ENCODE peak calls at places on chromosomes 2 and 18, in five cellular contexts. S, P, F, E and C are unnamed samples.

GRCh38 chr18:46182633-46183401 is 78.6 kb downstream of the HAUS1 start:
- DNase-seq in F (no peak), S (no peak), E (no peak), P (peak; percentile 25), C (no peak)

GRCh38 chr2:11508279-11508678 is 25.6 kb upstream of the GREB1 start:
- DNase-seq in F (no peak), P (no peak), E (no peak), S (no peak), C (no peak)

GRCh38 chr2:195575879-195576391 is 81.1 kb upstream of the SLC39A10 start:
- DNase-seq in F (peak; percentile 37), E (no peak), P (peak; percentile 87), S (peak; percentile 35), C (peak; percentile 85)

GRCh38 chr2:120810639-120811038 is 75.0 kb downstream of the GLI2 start:
- DNase-seq in S (no peak), F (no peak), E (no peak), P (no peak), C (no peak)

GRCh38 chr2:199464614-199465352 is 7.0 kb upstream of the SATB2 start:
- DNase-seq in E (no peak), F (no peak), P (no peak), S (no peak), C (no peak)

GRCh38 chr2:66432801-66433694 is 1.9 kb upstream of the MEIS1 start:
- DNase-seq in F (peak; percentile 95), E (peak; percentile 97), S (no peak), P (peak; percentile 97), C (peak; percentile 97)

GRCh38 chr2:56118474-56118873 is 65.3 kb upstream of the CCDC85A start:
- DNase-seq in F (peak; percentile 53), E (no peak), P (no peak), S (no peak), C (no peak)

GRCh38 chr2:218733615-218734021 is 23.0 kb downstream of the TTLL4 start:
- DNase-seq in P (peak; percentile 96), S (peak; percentile 72), F (no peak), E (peak; percentile 73), C (peak; percentile 74)

GRCh38 chr2:48900321-48901014 is 144.9 kb upstream of the LHCGR start:
- DNase-seq in S (no peak), P (no peak), E (no peak), F (no peak), C (peak; percentile 1)

GRCh38 chr2:120768112-120769048 is 32.7 kb downstream of the GLI2 start:
- DNase-seq in E (peak; percentile 63), F (no peak), P (no peak), S (no peak), C (no peak)

GRCh38 chr2:69594341-69594740 is 49.2 kb downstream of the AAK1 start:
- DNase-seq in S (no peak), P (peak; percentile 67), E (no peak), F (no peak), C (no peak)

GRCh38 chr2:118047273-118047898 is 33.5 kb upstream of the CCDC93 start:
- DNase-seq in F (no peak), S (no peak), E (no peak), P (peak; percentile 74), C (peak; percentile 28)

GRCh38 chr2:217902281-217903141 is 100.3 kb downstream of the TNS1 start:
- DNase-seq in S (no peak), E (peak; percentile 95), P (peak; percentile 77), F (no peak), C (peak; percentile 45)

GRCh38 chr2:143558665-143559064 is 429.4 kb downstream of the ARHGAP15 start:
- DNase-seq in F (no peak), S (no peak), E (no peak), P (peak; percentile 89), C (peak; percentile 80)

GRCh38 chr2:12534646-12535263 is 182.0 kb upstream of the TRIB2 start:
- DNase-seq in S (no peak), F (peak; percentile 37), E (no peak), P (peak; percentile 96), C (peak; percentile 93)

GRCh38 chr2:198232281-198232680 is 427.9 kb downstream of the PLCL1 start:
- DNase-seq in P (no peak), F (no peak), S (no peak), E (no peak), C (no peak)

GRCh38 chr2:236720974-236721600 is 151.5 kb downstream of the ACKR3 start:
- DNase-seq in P (no peak), F (no peak), S (no peak), E (no peak), C (no peak)

GRCh38 chr2:186543561-186544131 is 46.2 kb upstream of the ITGAV start:
- DNase-seq in F (peak; percentile 12), P (peak; percentile 58), S (no peak), E (no peak), C (peak; percentile 61)

GRCh38 chr2:163641986-163642385 is 93.8 kb downstream of the FIGN start:
- DNase-seq in S (no peak), F (no peak), E (no peak), P (peak; percentile 76), C (peak; percentile 42)

GRCh38 chr2:134669731-134670669 is 48.8 kb downstream of the TMEM163 start:
- DNase-seq in F (no peak), P (no peak), E (no peak), S (no peak), C (no peak)

GRCh38 chr2:11397046-11397445 is 52.6 kb upstream of the ROCK2 start:
- DNase-seq in F (no peak), E (no peak), P (no peak), S (no peak), C (no peak)

GRCh38 chr2:216551234-216551633 is 52.6 kb downstream of the RPL37A start:
- DNase-seq in S (no peak), P (peak; percentile 83), E (no peak), F (no peak), C (peak; percentile 77)

GRCh38 chr2:109370399-109370990 is 241.5 kb downstream of the SH3RF3 start:
- DNase-seq in F (no peak), P (no peak), S (no peak), E (peak; percentile 58), C (no peak)

GRCh38 chr2:158761626-158762025 is 33.5 kb upstream of the DAPL1 start:
- DNase-seq in E (no peak), F (no peak), S (no peak), P (peak; percentile 34), C (peak; percentile 23)

GRCh38 chr2:109214651-109215371 is 85.8 kb downstream of the SH3RF3 start:
- DNase-seq in E (peak; percentile 37), P (no peak), S (no peak), F (no peak), C (no peak)

GRCh38 chr18:41955688-41956087 is 654 bp downstream of the PIK3C3 start:
- DNase-seq in S (no peak), F (no peak), E (no peak), P (no peak), C (no peak)

GRCh38 chr2:227856697-227857096 is 14.7 kb upstream of the DAW1 start:
- DNase-seq in E (no peak), F (no peak), P (no peak), S (no peak), C (no peak)

GRCh38 chr2:119862127-119862889 is 102.6 kb downstream of the PTPN4 start:
- DNase-seq in P (no peak), S (peak; percentile 61), F (peak; percentile 37), E (no peak), C (no peak)

GRCh38 chr2:232459419-232460035 is 3.6 kb downstream of the ALPI start:
- DNase-seq in P (no peak), S (no peak), F (no peak), E (peak; percentile 38), C (no peak)

GRCh38 chr2:232457121-232458011 is 1.4 kb downstream of the ALPI start:
- DNase-seq in E (peak; percentile 54), F (no peak), S (no peak), P (no peak), C (no peak)

GRCh38 chr2:232460171-232460570 is 4.2 kb downstream of the ALPI start:
- DNase-seq in P (no peak), F (no peak), E (peak; percentile 24), S (no peak), C (no peak)

GRCh38 chr2:232458051-232458660 is 2.2 kb downstream of the ALPI start:
- DNase-seq in E (peak; percentile 57), F (no peak), P (no peak), S (no peak), C (no peak)

DNA sequence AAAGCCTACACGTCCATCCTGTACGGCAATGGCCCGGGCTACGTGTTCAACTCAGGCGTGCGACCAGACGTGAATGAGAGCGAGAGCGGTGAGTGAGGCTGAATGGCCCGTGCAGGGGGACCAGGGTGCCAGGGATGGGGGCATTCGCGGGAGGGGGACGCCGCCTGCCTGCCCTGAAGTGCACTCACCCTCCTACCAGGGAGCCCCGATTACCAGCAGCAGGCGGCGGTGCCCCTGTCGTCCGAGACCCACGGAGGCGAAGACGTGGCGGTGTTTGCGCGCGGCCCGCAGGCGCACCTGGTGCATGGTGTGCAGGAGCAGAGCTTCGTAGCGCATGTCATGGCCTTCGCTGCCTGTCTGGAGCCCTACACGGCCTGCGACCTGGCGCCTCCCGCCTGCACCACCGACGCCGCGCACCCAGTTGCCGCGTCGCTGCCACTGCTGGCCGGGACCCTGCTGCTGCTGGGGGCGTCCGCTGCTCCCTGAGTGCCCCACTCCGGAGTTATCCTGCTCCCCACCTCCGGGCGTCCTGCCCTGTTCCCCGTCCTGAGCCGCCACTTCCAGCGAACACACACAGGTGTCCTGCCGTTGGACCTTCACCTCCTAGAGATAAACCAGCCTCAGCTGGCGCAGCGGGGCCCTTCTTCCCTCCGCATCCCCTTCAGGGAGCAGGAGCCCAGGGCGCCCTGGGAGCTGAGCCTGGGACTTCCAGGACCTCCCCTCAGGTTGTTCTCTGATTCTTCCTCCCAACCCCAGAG is 2.9 kb downstream of the ALPI start:
- DNase-seq in F (peak; percentile 26), S (no peak), P (no peak), E (peak; percentile 40), C (no peak)
- TF ChIP-seq CTCF in F (no peak), S (no peak), P (no peak), E (no peak), C (no peak)

GRCh38 chr2:224187220-224187619 is 148.1 kb upstream of the SERPINE2 start:
- DNase-seq in S (no peak), F (no peak), E (no peak), P (no peak), C (no peak)
- H3K4me3 ChIP-seq in S (no peak overlapping the region), F (no peak overlapping the region), E (no peak overlapping the region), P (no peak overlapping the region), C (no peak overlapping the region)

GRCh38 chr18:9392726-9393125 is 58.2 kb downstream of the TWSG1 start:
- DNase-seq in F (no peak), E (no peak), P (peak; percentile 51), S (no peak), C (no peak)
- TF ChIP-seq CTCF in F (peak; percentile 26), E (no peak), P (peak; percentile 38), S (no peak), C (no peak)

DNA sequence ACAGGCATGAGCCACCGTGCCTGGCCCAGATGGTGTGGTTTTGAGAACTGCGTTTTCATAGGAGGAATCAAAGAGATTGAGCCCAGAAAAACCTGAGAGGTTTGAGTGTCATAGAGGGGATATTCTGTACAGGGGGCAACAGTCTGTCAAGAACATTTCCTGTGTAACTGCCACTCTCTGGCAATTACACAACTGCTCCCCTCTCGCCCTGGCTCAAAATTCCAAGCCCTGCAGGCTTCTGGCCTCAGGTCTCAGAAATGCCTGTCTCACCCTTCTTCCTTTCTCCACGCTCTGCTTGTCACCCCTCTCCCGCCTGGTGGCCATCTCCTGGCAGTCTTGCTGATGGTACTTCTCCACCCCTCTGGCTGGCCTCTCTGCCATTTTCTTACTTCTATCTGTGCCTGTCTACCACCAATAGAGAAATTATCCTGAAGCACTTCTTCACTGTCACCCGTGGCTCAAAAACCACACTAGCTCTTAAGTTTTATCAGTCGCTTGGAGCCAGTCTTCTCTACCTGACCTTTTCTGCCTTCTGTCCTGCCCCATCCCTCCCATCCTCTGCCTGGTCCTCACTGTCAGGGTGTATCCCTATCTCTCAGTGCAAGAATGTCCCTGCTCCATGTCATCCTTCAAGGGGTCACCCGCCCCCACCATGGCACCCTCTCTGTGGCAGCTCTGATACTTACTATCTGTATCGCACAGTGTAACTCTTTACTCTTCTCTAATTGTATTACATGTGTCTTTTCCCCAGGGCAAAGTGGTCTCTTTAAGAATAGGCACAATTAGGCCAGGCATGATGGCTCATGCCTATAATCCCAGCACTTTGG is 4.2 kb downstream of the VAMP5 start:
- DNase-seq in S (no peak), F (no peak), E (no peak), P (no peak), C (no peak)
- H3K4me3 ChIP-seq in S (no peak overlapping the region), F (no peak overlapping the region), E (no peak overlapping the region), P (no peak overlapping the region), C (no peak overlapping the region)